ENCODE peak calls at places on chromosomes 6 and 20, in eight cellular contexts. Z is omental fat pad, T is sigmoid colon, S is psoas muscle, F is bronchial epithelial cell, L is NB4, P is fibroblast of mammary gland, K is HFFc6. N is an unnamed sample.

GRCh38 chr20:40640667-40641066 is 48.4 kb downstream of the MAFB start:
- DNase-seq in Z (no peak), T (no peak), S (no peak), F (no peak), L (no peak), P (no peak), K (no peak), N (no peak)

GRCh38 chr6:157659536-157660271 is 163.3 kb upstream of the SNX9 start:
- DNase-seq in Z (no peak), T (no peak), S (no peak), F (no peak), L (no peak), P (no peak), K (no peak), N (no peak)

GRCh38 chr6:155787168-155787567 is 331.5 kb upstream of the NOX3 start:
- DNase-seq in Z (no peak), T (no peak), S (no peak), F (no peak), L (no peak), P (no peak), K (no peak), N (no peak)

GRCh38 chr6:80594461-80594860 is 488.0 kb downstream of the BCKDHB start:
- DNase-seq in Z (no peak), T (no peak), S (no peak), F (peak; percentile 23), L (no peak), P (no peak), K (no peak), N (no peak)

GRCh38 chr20:44433751-44434538 is 41.7 kb upstream of the TTPAL start:
- DNase-seq in Z (no peak), T (no peak), S (no peak), F (no peak), L (no peak), P (no peak), K (no peak), N (no peak)

GRCh38 chr6:146246028-146246427 is 217.2 kb downstream of the GRM1 start:
- DNase-seq in Z (no peak), T (no peak), S (no peak), F (no peak), L (no peak), P (no peak), K (no peak), N (no peak)

GRCh38 chr6:88143768-88144167 is 22.4 kb downstream of the CNR1 start:
- DNase-seq in Z (no peak), T (no peak), S (no peak), F (no peak), L (no peak), P (no peak), K (no peak), N (no peak)

GRCh38 chr6:12147557-12148316 is 135.6 kb downstream of the HIVEP1 start:
- DNase-seq in Z (no peak), T (no peak), S (no peak), F (no peak), L (no peak), P (no peak), K (no peak), N (no peak)

GRCh38 chr6:105608711-105609374 is 206.0 kb upstream of the PREP start:
- DNase-seq in Z (no peak), T (no peak), S (no peak), F (peak; percentile 62), L (no peak), P (peak; percentile 86), K (peak; percentile 99), N (peak; percentile 63)

GRCh38 chr6:147817042-147817689 is 308.7 kb downstream of the SAMD5 start:
- DNase-seq in Z (no peak), T (no peak), S (no peak), F (no peak), L (no peak), P (no peak), K (no peak), N (no peak)

GRCh38 chr20:62739067-62739466 is 30.4 kb downstream of the NTSR1 start:
- DNase-seq in Z (no peak), T (peak; percentile 64), S (no peak), F (no peak), L (no peak), P (no peak), K (no peak), N (no peak)

GRCh38 chr6:53154794-53155193 is 6.2 kb upstream of the GCM1 start:
- DNase-seq in Z (no peak), T (no peak), S (no peak), F (no peak), L (no peak), P (peak; percentile 71), K (no peak), N (no peak)

GRCh38 chr6:53154071-53154470 is 5.4 kb upstream of the GCM1 start:
- DNase-seq in Z (no peak), T (no peak), S (no peak), F (no peak), L (no peak), P (peak; percentile 8), K (no peak), N (no peak)

GRCh38 chr6:53161481-53162009 is 12.9 kb upstream of the GCM1 start:
- DNase-seq in Z (no peak), T (no peak), S (no peak), F (no peak), L (no peak), P (no peak), K (peak; percentile 7), N (peak; percentile 43)

GRCh38 chr6:53165333-53165732 is 16.7 kb upstream of the GCM1 start:
- DNase-seq in Z (no peak), T (no peak), S (no peak), F (no peak), L (no peak), P (no peak), K (peak; percentile 84), N (no peak)

DNA sequence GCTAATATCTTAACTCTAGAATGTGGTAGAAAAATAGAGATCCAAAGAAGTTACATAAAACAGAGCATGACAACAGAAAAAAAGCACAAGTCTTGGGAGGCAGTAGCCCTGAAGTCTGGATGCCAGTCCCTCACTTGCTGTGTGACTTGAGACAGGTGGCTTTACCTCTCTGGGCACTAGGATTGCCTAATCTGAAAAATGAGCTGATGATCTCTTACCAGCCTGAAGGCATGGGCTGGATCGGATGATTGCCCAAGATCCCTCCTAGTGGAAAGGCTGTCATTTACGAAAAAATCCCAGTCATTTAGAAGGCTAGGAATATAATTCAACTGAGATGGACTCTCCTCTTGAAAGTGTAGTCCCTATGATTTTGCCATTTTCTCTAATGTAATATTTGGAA is 10.9 kb upstream of the GCM1 start:
- DNase-seq in Z (no peak), T (no peak), S (no peak), F (peak; percentile 70), L (peak; percentile 11), P (peak; percentile 24), K (no peak), N (peak; percentile 82)
- TF ChIP-seq CTCF in Z (no peak), T (no peak), S (no peak), F (no peak), L (no peak), P (no peak), K (peak; percentile 23), N (no peak)

DNA sequence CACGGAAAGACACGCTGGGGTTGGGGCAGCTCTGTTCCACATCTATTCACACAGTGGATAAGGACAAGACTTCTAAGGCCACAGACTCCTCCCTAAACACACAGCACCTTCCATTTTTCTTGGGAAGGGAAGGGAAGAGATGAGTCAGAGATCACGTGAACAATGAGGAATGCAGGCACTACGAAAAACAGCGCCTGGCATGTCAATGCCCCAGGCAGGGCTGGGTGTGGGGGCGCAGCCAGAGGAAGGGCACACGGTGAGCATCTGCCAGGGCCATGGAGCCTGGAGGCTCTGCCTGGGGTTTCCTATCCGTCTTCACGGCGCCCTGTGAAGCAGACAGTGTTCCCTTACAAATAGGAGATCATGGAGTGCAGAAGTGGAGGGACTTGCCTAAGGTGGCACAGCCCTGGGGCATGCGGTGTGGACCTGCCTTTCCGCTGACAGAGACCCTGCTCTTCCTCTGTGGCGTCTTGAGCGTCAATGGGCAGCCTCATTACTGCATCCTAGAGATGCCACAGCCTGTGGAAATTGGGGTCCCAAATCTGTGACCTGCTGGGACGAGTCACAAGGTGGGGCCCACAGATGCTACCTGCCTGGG is 15.4 kb downstream of the UNC93A start:
- DNase-seq in Z (no peak), T (no peak), S (no peak), F (peak; percentile 12), L (no peak), P (no peak), K (no peak), N (no peak)
- TF ChIP-seq CTCF in Z (no peak), T (no peak), S (no peak), F (no peak), L (no peak), P (no peak), K (no peak), N (no peak)

GRCh38 chr20:63819224-63819917 is 11.7 kb downstream of the ZBTB46 start:
- DNase-seq in Z (no peak), T (peak; percentile 69), S (no peak), F (no peak), L (peak; percentile 35), P (peak; percentile 28), K (peak; percentile 21), N (no peak)
- TF ChIP-seq CTCF in Z (no peak), T (peak; percentile 5), S (peak; percentile 44), F (peak; percentile 28), L (no peak), P (peak; percentile 26), K (peak; percentile 60), N (no peak)

DNA sequence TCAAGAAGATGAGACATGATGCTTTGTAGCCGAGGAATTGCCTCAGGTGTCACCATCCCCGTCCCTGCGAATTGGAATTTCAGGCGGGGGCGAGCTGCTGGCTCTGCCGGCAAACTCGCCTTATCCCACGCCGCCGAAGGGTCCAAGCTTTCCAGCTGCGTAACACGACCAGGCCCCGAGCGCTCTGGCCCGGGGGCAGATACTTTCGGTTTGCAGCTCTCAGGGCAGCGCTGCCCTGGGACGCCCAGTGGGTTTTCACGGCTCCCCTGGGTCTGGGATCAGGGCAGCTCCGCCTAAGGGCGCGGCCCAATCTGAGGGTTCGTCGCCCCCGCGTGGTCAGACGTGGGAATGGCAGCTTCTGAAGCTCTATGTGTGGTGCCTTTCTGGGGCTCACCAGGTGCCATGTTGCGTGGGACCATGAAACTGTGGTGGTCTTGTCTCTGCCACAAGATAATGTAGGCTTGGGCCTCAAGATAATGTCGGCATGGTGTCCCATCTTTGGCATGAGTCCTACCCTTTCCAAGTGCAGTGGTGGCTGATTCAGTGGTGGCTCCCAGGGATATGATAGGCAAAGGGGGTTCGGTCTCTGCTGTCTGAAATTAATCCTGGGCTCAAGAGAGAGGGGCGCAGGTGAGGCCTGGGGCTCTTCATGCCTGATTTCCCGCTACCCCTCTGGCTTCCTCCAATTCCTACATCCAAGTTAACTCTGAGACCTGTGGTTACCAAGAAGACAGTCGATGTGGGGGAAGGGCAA is 21.0 kb downstream of the PIGT start:
- DNase-seq in Z (peak; percentile 76), T (peak; percentile 93), S (peak; percentile 89), F (peak; percentile 56), L (peak; percentile 95), P (peak; percentile 75), K (peak; percentile 73), N (peak; percentile 82)
- TF ChIP-seq CTCF in Z (no peak), T (peak; percentile 88), S (peak; percentile 97), F (peak; percentile 96), L (peak; percentile 89), P (peak; percentile 89), K (peak; percentile 98), N (peak; percentile 95)

GRCh38 chr20:21529863-21530262 is 16.0 kb upstream of the NKX2-2 start:
- DNase-seq in Z (no peak), T (no peak), S (no peak), F (peak; percentile 8), L (no peak), P (no peak), K (no peak), N (peak; percentile 39)
- TF ChIP-seq CTCF in Z (no peak), T (no peak), S (no peak), F (no peak), L (peak; percentile 44), P (peak; percentile 29), K (peak; percentile 67), N (peak; percentile 46)